ENCODE peak calls at places on chromosomes 13 and 19, in ten cellular contexts. One of them, this sample, is unnamed.

GRCh38 chr19:55340144-55340783 is 588 bp downstream of the KMT5C start:
- DNase-seq in hepatocyte: peak
- DNase-seq in NCI-H1694 treated with DMSO at 0.1 percent for 48 hours: no peak
- DNase-seq in amniotic epithelial cell: no peak
- DNase-seq in activated CD4-positive, alpha-beta T cell treated with anti-CD3 and anti-CD28 coated beads for 24 hours: no peak
- DNase-seq in ACHN: no peak
- DNase-seq in Daoy: no peak
- DNase-seq in HFFc6: no peak
- DNase-seq in GM03348: no peak
- DNase-seq in GM04504: no peak
- DNase-seq in this sample: no peak

GRCh38 chr19:647566-648284 is 8.0 kb downstream of the FGF22 start:
- DNase-seq in GM04504: no peak
- DNase-seq in activated CD4-positive, alpha-beta T cell treated with anti-CD3 and anti-CD28 coated beads for 24 hours: no peak
- DNase-seq in amniotic epithelial cell: no peak
- DNase-seq in Daoy: no peak
- DNase-seq in hepatocyte: no peak
- DNase-seq in GM03348: no peak
- DNase-seq in ACHN: no peak
- DNase-seq in HFFc6: no peak
- DNase-seq in NCI-H1694 treated with DMSO at 0.1 percent for 48 hours: no peak
- DNase-seq in this sample: no peak

GRCh38 chr13:50843256-50844043 is at the start of gene DLEU7:
- DNase-seq in hepatocyte: peak
- DNase-seq in ACHN: no peak
- DNase-seq in activated CD4-positive, alpha-beta T cell treated with anti-CD3 and anti-CD28 coated beads for 24 hours: no peak
- DNase-seq in HFFc6: no peak
- DNase-seq in GM04504: no peak
- DNase-seq in NCI-H1694 treated with DMSO at 0.1 percent for 48 hours: no peak
- DNase-seq in amniotic epithelial cell: no peak
- DNase-seq in Daoy: no peak
- DNase-seq in GM03348: no peak
- DNase-seq in this sample: no peak

GRCh38 chr13:84470528-84470927 is 588.3 kb upstream of the SLITRK1 start:
- DNase-seq in amniotic epithelial cell: no peak
- DNase-seq in Daoy: no peak
- DNase-seq in ACHN: no peak
- DNase-seq in hepatocyte: no peak
- DNase-seq in activated CD4-positive, alpha-beta T cell treated with anti-CD3 and anti-CD28 coated beads for 24 hours: no peak
- DNase-seq in HFFc6: no peak
- DNase-seq in GM04504: no peak
- DNase-seq in NCI-H1694 treated with DMSO at 0.1 percent for 48 hours: no peak
- DNase-seq in GM03348: no peak
- DNase-seq in this sample: no peak

GRCh38 chr13:51317262-51317661 is 22.2 kb upstream of the SERPINE3 start:
- DNase-seq in ACHN: no peak
- DNase-seq in amniotic epithelial cell: no peak
- DNase-seq in Daoy: peak
- DNase-seq in hepatocyte: no peak
- DNase-seq in activated CD4-positive, alpha-beta T cell treated with anti-CD3 and anti-CD28 coated beads for 24 hours: no peak
- DNase-seq in HFFc6: peak
- DNase-seq in GM03348: no peak
- DNase-seq in GM04504: no peak
- DNase-seq in NCI-H1694 treated with DMSO at 0.1 percent for 48 hours: no peak
- DNase-seq in this sample: no peak

GRCh38 chr19:55898911-55899310 is 33.2 kb downstream of the NLRP13 start:
- DNase-seq in hepatocyte: no peak
- DNase-seq in ACHN: no peak
- DNase-seq in HFFc6: no peak
- DNase-seq in GM03348: no peak
- DNase-seq in NCI-H1694 treated with DMSO at 0.1 percent for 48 hours: no peak
- DNase-seq in amniotic epithelial cell: no peak
- DNase-seq in Daoy: no peak
- DNase-seq in GM04504: no peak
- DNase-seq in activated CD4-positive, alpha-beta T cell treated with anti-CD3 and anti-CD28 coated beads for 24 hours: no peak
- DNase-seq in this sample: no peak

GRCh38 chr13:73092831-73093230 is 34.0 kb downstream of the KLF5 start:
- DNase-seq in Daoy: no peak
- DNase-seq in NCI-H1694 treated with DMSO at 0.1 percent for 48 hours: no peak
- DNase-seq in GM03348: no peak
- DNase-seq in HFFc6: no peak
- DNase-seq in amniotic epithelial cell: no peak
- DNase-seq in activated CD4-positive, alpha-beta T cell treated with anti-CD3 and anti-CD28 coated beads for 24 hours: no peak
- DNase-seq in ACHN: no peak
- DNase-seq in hepatocyte: no peak
- DNase-seq in GM04504: no peak
- DNase-seq in this sample: no peak

GRCh38 chr19:54481326-54481930 is 8.3 kb upstream of the CDC42EP5 start:
- DNase-seq in amniotic epithelial cell: peak
- DNase-seq in ACHN: peak
- DNase-seq in activated CD4-positive, alpha-beta T cell treated with anti-CD3 and anti-CD28 coated beads for 24 hours: peak
- DNase-seq in Daoy: peak
- DNase-seq in GM04504: no peak
- DNase-seq in GM03348: peak
- DNase-seq in HFFc6: no peak
- DNase-seq in NCI-H1694 treated with DMSO at 0.1 percent for 48 hours: peak
- DNase-seq in hepatocyte: peak
- DNase-seq in this sample: no peak

GRCh38 chr13:113220877-113221276 is 11.5 kb downstream of the CUL4A start:
- DNase-seq in NCI-H1694 treated with DMSO at 0.1 percent for 48 hours: no peak
- DNase-seq in GM04504: no peak
- DNase-seq in Daoy: peak
- DNase-seq in amniotic epithelial cell: peak
- DNase-seq in ACHN: peak
- DNase-seq in GM03348: no peak
- DNase-seq in HFFc6: no peak
- DNase-seq in activated CD4-positive, alpha-beta T cell treated with anti-CD3 and anti-CD28 coated beads for 24 hours: no peak
- DNase-seq in hepatocyte: no peak
- DNase-seq in this sample: no peak

GRCh38 chr19:55092423-55093318 is 17.0 kb downstream of the EPS8L1 start:
- DNase-seq in HFFc6: no peak
- DNase-seq in GM04504: no peak
- DNase-seq in Daoy: no peak
- DNase-seq in amniotic epithelial cell: no peak
- DNase-seq in NCI-H1694 treated with DMSO at 0.1 percent for 48 hours: no peak
- DNase-seq in activated CD4-positive, alpha-beta T cell treated with anti-CD3 and anti-CD28 coated beads for 24 hours: no peak
- DNase-seq in hepatocyte: no peak
- DNase-seq in GM03348: no peak
- DNase-seq in ACHN: no peak
- DNase-seq in this sample: no peak

GRCh38 chr19:46603752-46604241 is 2.7 kb downstream of the CALM3 start:
- DNase-seq in NCI-H1694 treated with DMSO at 0.1 percent for 48 hours: no peak
- DNase-seq in Daoy: no peak
- DNase-seq in ACHN: no peak
- DNase-seq in GM03348: no peak
- DNase-seq in hepatocyte: peak
- DNase-seq in HFFc6: no peak
- DNase-seq in activated CD4-positive, alpha-beta T cell treated with anti-CD3 and anti-CD28 coated beads for 24 hours: no peak
- DNase-seq in amniotic epithelial cell: no peak
- DNase-seq in GM04504: no peak
- DNase-seq in this sample: no peak

GRCh38 chr19:27861411-27861975 is 1351.5 kb downstream of the UQCRFS1 start:
- DNase-seq in ACHN: no peak
- DNase-seq in activated CD4-positive, alpha-beta T cell treated with anti-CD3 and anti-CD28 coated beads for 24 hours: no peak
- DNase-seq in Daoy: no peak
- DNase-seq in NCI-H1694 treated with DMSO at 0.1 percent for 48 hours: no peak
- DNase-seq in hepatocyte: no peak
- DNase-seq in GM03348: no peak
- DNase-seq in amniotic epithelial cell: no peak
- DNase-seq in GM04504: no peak
- DNase-seq in HFFc6: no peak
- DNase-seq in this sample: no peak

GRCh38 chr13:106491928-106492327 is 43.5 kb downstream of the EFNB2 start:
- DNase-seq in amniotic epithelial cell: no peak
- DNase-seq in NCI-H1694 treated with DMSO at 0.1 percent for 48 hours: no peak
- DNase-seq in Daoy: no peak
- DNase-seq in GM03348: no peak
- DNase-seq in hepatocyte: no peak
- DNase-seq in activated CD4-positive, alpha-beta T cell treated with anti-CD3 and anti-CD28 coated beads for 24 hours: no peak
- DNase-seq in GM04504: no peak
- DNase-seq in HFFc6: no peak
- DNase-seq in ACHN: no peak
- DNase-seq in this sample: no peak

GRCh38 chr19:18053571-18054219 is 33.0 kb downstream of the IL12RB1 start:
- DNase-seq in hepatocyte: no peak
- DNase-seq in ACHN: no peak
- DNase-seq in activated CD4-positive, alpha-beta T cell treated with anti-CD3 and anti-CD28 coated beads for 24 hours: no peak
- DNase-seq in amniotic epithelial cell: no peak
- DNase-seq in GM03348: no peak
- DNase-seq in HFFc6: peak
- DNase-seq in Daoy: peak
- DNase-seq in NCI-H1694 treated with DMSO at 0.1 percent for 48 hours: no peak
- DNase-seq in GM04504: no peak
- DNase-seq in this sample: no peak

GRCh38 chr13:62251734-62252133 is 836.1 kb upstream of the PCDH20 start:
- DNase-seq in GM04504: no peak
- DNase-seq in NCI-H1694 treated with DMSO at 0.1 percent for 48 hours: no peak
- DNase-seq in ACHN: no peak
- DNase-seq in GM03348: no peak
- DNase-seq in hepatocyte: no peak
- DNase-seq in Daoy: no peak
- DNase-seq in amniotic epithelial cell: no peak
- DNase-seq in activated CD4-positive, alpha-beta T cell treated with anti-CD3 and anti-CD28 coated beads for 24 hours: no peak
- DNase-seq in HFFc6: no peak
- DNase-seq in this sample: no peak

GRCh38 chr19:29547981-29548380 is 22.2 kb downstream of the VSTM2B start:
- DNase-seq in hepatocyte: no peak
- DNase-seq in HFFc6: no peak
- DNase-seq in Daoy: no peak
- DNase-seq in NCI-H1694 treated with DMSO at 0.1 percent for 48 hours: no peak
- DNase-seq in GM03348: no peak
- DNase-seq in ACHN: no peak
- DNase-seq in amniotic epithelial cell: no peak
- DNase-seq in GM04504: no peak
- DNase-seq in activated CD4-positive, alpha-beta T cell treated with anti-CD3 and anti-CD28 coated beads for 24 hours: no peak
- DNase-seq in this sample: no peak

GRCh38 chr13:110877737-110878136 is 37.1 kb downstream of the ANKRD10 start:
- DNase-seq in GM04504: no peak
- DNase-seq in hepatocyte: no peak
- DNase-seq in ACHN: no peak
- DNase-seq in amniotic epithelial cell: no peak
- DNase-seq in GM03348: no peak
- DNase-seq in NCI-H1694 treated with DMSO at 0.1 percent for 48 hours: no peak
- DNase-seq in Daoy: no peak
- DNase-seq in HFFc6: no peak
- DNase-seq in activated CD4-positive, alpha-beta T cell treated with anti-CD3 and anti-CD28 coated beads for 24 hours: no peak
- DNase-seq in this sample: no peak

GRCh38 chr19:33430674-33431277 is 57.3 kb downstream of the CEBPG start:
- DNase-seq in activated CD4-positive, alpha-beta T cell treated with anti-CD3 and anti-CD28 coated beads for 24 hours: peak
- DNase-seq in GM03348: peak
- DNase-seq in amniotic epithelial cell: peak
- DNase-seq in NCI-H1694 treated with DMSO at 0.1 percent for 48 hours: peak
- DNase-seq in Daoy: peak
- DNase-seq in hepatocyte: peak
- DNase-seq in ACHN: peak
- DNase-seq in GM04504: peak
- DNase-seq in HFFc6: peak
- DNase-seq in this sample: no peak

This sample was measured in cortex of kidney.